ENCODE peak calls at places on chromosomes 7 and 10, in seven cellular contexts. K is lower lobe of right lung, L is uterus, R is cardiac muscle cell, Y is A549, C is psoas muscle, A is PC-3. Q is an unnamed sample.

GRCh38 chr7:124152859-124153692 is 120.2 kb upstream of the TMEM229A start:
- DNase-seq in K (no peak), L (no peak), R (peak), Y (peak), C (no peak), A (peak), Q (peak)

GRCh38 chr7:114818501-114818900 is 103.4 kb upstream of the MDFIC start:
- DNase-seq in K (no peak), L (no peak), R (no peak), Y (peak), C (no peak), A (peak), Q (peak)

GRCh38 chr7:101373812-101374612 is 11.3 kb downstream of the COL26A1 start:
- DNase-seq in K (peak), L (no peak), R (no peak), Y (no peak), C (no peak), A (peak), Q (no peak)

GRCh38 chr10:75788394-75789205 is 357.2 kb downstream of the LRMDA start:
- DNase-seq in K (no peak), L (no peak), R (no peak), Y (no peak), C (no peak), A (peak), Q (no peak)

GRCh38 chr10:103781329-103782061 is 73.9 kb downstream of the SH3PXD2A start:
- DNase-seq in K (no peak), L (no peak), R (no peak), Y (peak), C (no peak), A (peak), Q (peak)

GRCh38 chr7:123624527-123625183 is 23.0 kb downstream of the ASB15 start:
- DNase-seq in K (peak), L (no peak), R (no peak), Y (peak), C (no peak), A (peak), Q (no peak)

GRCh38 chr7:112550468-112551060 is 69.8 kb downstream of the LSMEM1 start:
- DNase-seq in K (no peak), L (no peak), R (peak), Y (peak), C (no peak), A (peak), Q (peak)

GRCh38 chr10:22723343-22723779 is 9.0 kb upstream of the PIP4K2A start:
- DNase-seq in K (no peak), L (no peak), R (no peak), Y (no peak), C (no peak), A (no peak), Q (no peak)

GRCh38 chr7:47581442-47581820 is 480 bp downstream of the TNS3 start:
- DNase-seq in K (no peak), L (no peak), R (peak), Y (no peak), C (no peak), A (peak), Q (no peak)

GRCh38 chr7:33892945-33893344 is 12.4 kb upstream of the BMPER start:
- DNase-seq in K (no peak), L (no peak), R (no peak), Y (no peak), C (no peak), A (no peak), Q (no peak)

GRCh38 chr7:93160410-93160809 is 12.2 kb upstream of the SAMD9L start:
- DNase-seq in K (no peak), L (no peak), R (no peak), Y (no peak), C (no peak), A (no peak), Q (no peak)

GRCh38 chr7:131431289-131431688 is 103.6 kb downstream of the MKLN1 start:
- DNase-seq in K (no peak), L (no peak), R (no peak), Y (no peak), C (peak), A (peak), Q (peak)

GRCh38 chr7:65980478-65981250 is 1.3 kb downstream of the GUSB start:
- DNase-seq in K (peak), L (no peak), R (peak), Y (no peak), C (peak), A (peak), Q (no peak)

GRCh38 chr7:119256001-119256400 is 1017.0 kb upstream of the KCND2 start:
- DNase-seq in K (no peak), L (no peak), R (no peak), Y (no peak), C (no peak), A (peak), Q (no peak)

GRCh38 chr7:151925446-151926335 is 30.6 kb upstream of the GALNTL5 start:
- DNase-seq in K (peak), L (no peak), R (no peak), Y (no peak), C (peak), A (peak), Q (no peak)

GRCh38 chr7:157567666-157568065 is 230.9 kb downstream of the DNAJB6 start:
- DNase-seq in K (no peak), L (no peak), R (no peak), Y (no peak), C (no peak), A (no peak), Q (no peak)

GRCh38 chr10:60305394-60305892 is 84.2 kb downstream of the ANK3 start:
- DNase-seq in K (no peak), L (no peak), R (no peak), Y (no peak), C (no peak), A (no peak), Q (no peak)

GRCh38 chr10:30510932-30511700 is 77.1 kb downstream of the MAP3K8 start:
- DNase-seq in K (no peak), L (no peak), R (no peak), Y (no peak), C (no peak), A (no peak), Q (no peak)

GRCh38 chr7:137882261-137882668 is 35.5 kb upstream of the DGKI start:
- DNase-seq in K (no peak), L (peak), R (no peak), Y (peak), C (peak), A (peak), Q (peak)

GRCh38 chr7:137879357-137880158 is 32.8 kb upstream of the DGKI start:
- DNase-seq in K (no peak), L (no peak), R (no peak), Y (no peak), C (peak), A (no peak), Q (peak)

GRCh38 chr7:137882806-137883205 is 36.0 kb upstream of the DGKI start:
- DNase-seq in K (no peak), L (no peak), R (no peak), Y (no peak), C (no peak), A (peak), Q (no peak)

GRCh38 chr7:137880432-137880831 is 33.7 kb upstream of the DGKI start:
- DNase-seq in K (no peak), L (peak), R (no peak), Y (no peak), C (no peak), A (no peak), Q (peak)

GRCh38 chr7:137881607-137882260 is 35.0 kb upstream of the DGKI start:
- DNase-seq in K (no peak), L (no peak), R (no peak), Y (no peak), C (no peak), A (no peak), Q (no peak)
- H3K27ac ChIP-seq in K (no peak), L (peak), R (no peak), Y (peak), C (no peak), A (peak), Q (peak)

DNA sequence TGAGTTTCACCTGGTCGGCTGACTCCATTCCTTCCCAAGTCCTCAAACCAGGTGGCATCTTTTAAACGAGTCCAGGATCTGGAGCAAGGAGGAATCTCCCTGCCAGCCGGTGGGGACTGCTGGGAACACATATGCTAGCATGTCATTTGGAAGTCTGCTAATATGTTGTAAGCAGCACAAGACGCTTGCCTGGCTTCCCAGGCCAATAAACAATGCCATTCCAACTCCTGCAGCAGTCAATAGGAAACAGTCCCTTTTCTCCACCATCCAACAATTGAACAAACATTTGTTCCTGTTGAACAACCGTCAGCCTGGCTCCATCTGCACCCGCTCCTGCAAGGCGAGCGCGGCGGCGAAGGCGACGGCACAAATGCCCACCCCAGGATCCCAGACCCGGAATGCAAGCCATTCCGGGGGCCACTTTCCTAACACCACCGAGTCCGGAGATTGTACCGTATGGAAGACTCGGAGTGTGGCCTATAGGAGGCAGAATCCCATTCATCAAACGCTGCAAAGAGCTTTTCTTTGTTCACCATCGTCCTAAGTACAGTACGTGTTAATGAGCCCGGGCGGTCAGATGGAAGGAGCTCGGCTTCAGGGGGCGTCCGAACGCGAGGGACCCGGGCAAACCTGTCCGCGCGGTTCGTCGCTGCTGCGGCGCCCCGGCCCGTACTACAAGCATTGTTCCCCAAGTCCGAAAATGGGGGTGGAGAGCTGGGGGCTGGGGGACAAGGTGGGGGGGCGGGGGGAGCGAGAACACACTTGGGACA is 1.6 kb downstream of the FAM53B start:
- DNase-seq in K (no peak), L (peak), R (peak), Y (peak), C (peak), A (peak), Q (peak)
- TF ChIP-seq CTCF in K (peak), L (peak), R (peak), Y (peak), C (no peak), A (peak), Q (peak)

GRCh38 chr10:71948496-71949067 is 15.6 kb upstream of the CHST3 start:
- DNase-seq in K (no peak), L (no peak), R (no peak), Y (no peak), C (no peak), A (peak), Q (no peak)

GRCh38 chr10:71950683-71951082 is 13.5 kb upstream of the CHST3 start:
- DNase-seq in K (no peak), L (no peak), R (no peak), Y (no peak), C (no peak), A (no peak), Q (no peak)

GRCh38 chr10:71957546-71958275 is 6.5 kb upstream of the CHST3 start:
- DNase-seq in K (no peak), L (no peak), R (no peak), Y (no peak), C (no peak), A (no peak), Q (no peak)

GRCh38 chr10:71952745-71953144 is 11.4 kb upstream of the CHST3 start:
- DNase-seq in K (no peak), L (no peak), R (no peak), Y (no peak), C (no peak), A (no peak), Q (no peak)
- H3K27ac ChIP-seq in K (no peak), L (no peak), R (no peak), Y (peak), C (no peak), A (no peak), Q (no peak)

DNA sequence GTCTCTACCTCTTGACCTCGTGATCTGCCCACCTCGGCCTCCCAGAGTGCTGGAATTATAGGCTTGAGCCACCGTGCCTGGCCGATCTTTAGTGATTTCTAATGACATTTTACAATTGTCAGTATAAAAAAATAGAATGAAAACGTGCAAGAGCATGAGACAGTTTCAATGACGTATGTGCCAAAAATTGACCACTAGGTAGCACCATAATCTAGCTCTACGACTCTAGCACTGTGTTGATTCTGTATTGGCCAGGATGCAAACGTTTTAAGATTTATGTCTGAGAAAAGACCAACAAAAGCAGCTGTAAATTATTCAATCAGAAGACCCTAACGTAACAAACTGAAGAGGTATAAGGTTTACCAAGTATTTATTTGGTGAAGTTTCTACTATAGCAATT is 25.4 kb upstream of the EXOC6 start:
- DNase-seq in K (no peak), L (no peak), R (no peak), Y (no peak), C (no peak), A (peak), Q (no peak)
- TF ChIP-seq CTCF in K (peak), L (no peak), R (peak), Y (peak), C (peak), A (peak), Q (no peak)

DNA sequence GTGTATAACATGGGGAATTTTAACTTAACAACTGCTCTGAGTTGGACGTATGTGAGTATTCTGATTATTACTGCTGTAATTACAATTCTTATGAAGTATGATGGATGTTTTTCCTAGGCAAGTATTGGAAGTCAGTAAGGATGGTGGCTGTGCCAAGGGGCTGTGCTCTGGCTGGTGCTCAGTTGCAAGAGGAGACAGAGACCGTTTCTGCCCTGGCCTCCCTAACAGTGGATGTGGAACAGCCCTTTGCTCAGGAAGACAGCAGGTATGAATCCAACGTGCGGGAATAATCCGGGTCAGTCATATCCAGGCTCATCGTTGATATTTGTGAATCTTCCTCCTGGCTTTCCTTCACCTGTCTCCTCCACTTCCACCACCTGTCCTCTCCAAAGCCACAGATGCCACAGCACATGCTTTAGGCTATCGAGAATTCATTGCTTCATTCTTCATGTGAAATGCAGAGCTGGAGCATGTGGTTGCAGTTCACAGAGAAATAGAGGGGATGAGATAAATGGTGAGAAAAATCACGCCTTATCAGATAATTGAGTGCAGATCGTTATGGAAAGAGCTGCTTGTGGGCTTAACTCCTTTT is 141.7 kb downstream of the TWIST1 start:
- DNase-seq in K (no peak), L (no peak), R (no peak), Y (no peak), C (no peak), A (no peak), Q (no peak)
- H3K27ac ChIP-seq in K (no peak), L (no peak), R (no peak), Y (peak), C (no peak), A (peak), Q (peak)

GRCh38 chr7:44766416-44766801 is 17.8 kb downstream of the ZMIZ2 start:
- DNase-seq in K (no peak), L (no peak), R (no peak), Y (no peak), C (no peak), A (no peak), Q (no peak)

GRCh38 chr7:44765579-44766415 is 17.1 kb downstream of the ZMIZ2 start:
- DNase-seq in K (no peak), L (no peak), R (no peak), Y (no peak), C (no peak), A (no peak), Q (no peak)

GRCh38 chr7:44764081-44764480 is 15.4 kb downstream of the ZMIZ2 start:
- DNase-seq in K (no peak), L (no peak), R (no peak), Y (no peak), C (no peak), A (no peak), Q (no peak)

GRCh38 chr7:44762726-44763522 is 14.3 kb downstream of the ZMIZ2 start:
- DNase-seq in K (no peak), L (no peak), R (no peak), Y (no peak), C (no peak), A (no peak), Q (no peak)

GRCh38 chr7:44764665-44765578 is 16.3 kb downstream of the ZMIZ2 start:
- DNase-seq in K (no peak), L (no peak), R (no peak), Y (no peak), C (peak), A (no peak), Q (no peak)
- TF ChIP-seq CTCF in K (no peak), L (no peak), R (no peak), Y (no peak), C (no peak), A (peak), Q (no peak)

GRCh38 chr10:63673846-63674245 is 152.6 kb downstream of the REEP3 start:
- DNase-seq in K (no peak), L (no peak), R (no peak), Y (no peak), C (no peak), A (no peak), Q (no peak)
- H3K27ac ChIP-seq in K (no peak), L (no peak), R (no peak), Y (no peak), C (no peak), A (no peak), Q (no peak)

Q was measured in RWPE1.